ENCODE peak calls at places on chromosomes 12 and 14, in six cellular contexts. I is AG10803, R is lower lobe of right lung, F is colonic mucosa, K is astrocyte of the cerebellum, W is tibial artery. V is an unnamed sample.
A peak's percentile ranks its signal among the peaks of the same experiment; 100 is the strongest.

GRCh38 chr12:19688489-19688888 is 249.2 kb downstream of the AEBP2 start:
- DNase-seq in F (no peak), I (no peak), W (no peak), R (no peak), K (peak; percentile 45), V (no peak)

GRCh38 chr12:26473291-26473690 is 277.9 kb downstream of the SSPN start:
- DNase-seq in W (no peak), K (no peak), R (no peak), F (no peak), I (no peak), V (no peak)

GRCh38 chr14:91112172-91112571 is 1.7 kb upstream of the DGLUCY start:
- DNase-seq in W (no peak), F (no peak), R (no peak), K (no peak), I (no peak), V (no peak)

GRCh38 chr12:5201554-5202243 is 158.0 kb downstream of the KCNA5 start:
- DNase-seq in K (no peak), I (no peak), W (no peak), F (no peak), R (no peak), V (no peak)

GRCh38 chr12:127548123-127548553 is 718.8 kb upstream of the TMEM132C start:
- DNase-seq in K (peak; percentile 28), R (no peak), W (no peak), F (no peak), I (peak; percentile 87), V (peak; percentile 10)

GRCh38 chr12:95096852-95097251 is 23.4 kb upstream of the NR2C1 start:
- DNase-seq in R (no peak), F (peak; percentile 28), I (peak; percentile 80), K (no peak), W (no peak), V (peak; percentile 80)

GRCh38 chr12:53324113-53324778 is 2.8 kb upstream of the AAAS start:
- DNase-seq in R (peak; percentile 58), W (no peak), F (peak; percentile 38), I (no peak), K (no peak), V (no peak)

GRCh38 chr14:23910081-23910875 is 43.3 kb upstream of the DHRS4 start:
- DNase-seq in R (no peak), K (peak; percentile 18), F (peak; percentile 64), I (peak; percentile 54), W (no peak), V (peak; percentile 54)

GRCh38 chr12:86550222-86551145 is 294.3 kb upstream of the MGAT4C start:
- DNase-seq in R (no peak), K (no peak), I (no peak), W (no peak), F (no peak), V (no peak)

GRCh38 chr12:87152841-87153528 is 876.2 kb downstream of the C12orf50 start:
- DNase-seq in I (no peak), F (no peak), R (no peak), W (no peak), K (no peak), V (no peak)

GRCh38 chr14:77859934-77860570 is 60.1 kb downstream of the ADCK1 start:
- DNase-seq in F (no peak), I (no peak), K (no peak), W (no peak), R (no peak), V (no peak)

GRCh38 chr12:114018669-114019068 is 52.5 kb upstream of the RBM19 start:
- DNase-seq in I (peak; percentile 8), R (no peak), K (no peak), F (no peak), W (no peak), V (peak; percentile 3)

GRCh38 chr12:100069795-100070194 is 72.9 kb downstream of the BLTP3B start:
- DNase-seq in F (no peak), K (no peak), R (no peak), W (no peak), I (no peak), V (peak; percentile 53)

GRCh38 chr12:42473561-42473960 is 116.0 kb downstream of the PRICKLE1 start:
- DNase-seq in F (no peak), R (no peak), K (no peak), I (peak; percentile 30), W (no peak), V (no peak)

GRCh38 chr14:34713681-34714319 is 593 bp downstream of the CFL2 start:
- DNase-seq in I (peak; percentile 81), F (peak; percentile 35), W (peak; percentile 68), K (no peak), R (peak; percentile 61), V (peak; percentile 77)

GRCh38 chr14:45716506-45716905 is 463.5 kb upstream of the MIS18BP1 start:
- DNase-seq in R (no peak), W (no peak), F (no peak), K (no peak), I (no peak), V (no peak)

GRCh38 chr12:120394483-120395367 is 25.8 kb upstream of the MSI1 start:
- DNase-seq in K (no peak), R (peak; percentile 80), F (peak; percentile 71), I (no peak), W (no peak), V (no peak)

GRCh38 chr12:132171293-132171967 is 27.2 kb downstream of the NOC4L start:
- DNase-seq in I (no peak), F (no peak), W (no peak), R (no peak), K (no peak), V (no peak)

GRCh38 chr12:131091976-131092691 is 138.4 kb downstream of the ADGRD1 start:
- DNase-seq in F (no peak), W (peak; percentile 61), K (no peak), R (peak; percentile 30), I (no peak), V (no peak)

GRCh38 chr14:99252940-99253868 is 18.8 kb downstream of the BCL11B start:
- DNase-seq in K (no peak), F (no peak), R (no peak), W (peak; percentile 48), I (no peak), V (no peak)

GRCh38 chr14:77014004-77014604 is 14.4 kb downstream of the IRF2BPL start:
- DNase-seq in I (peak; percentile 61), R (no peak), F (no peak), W (peak; percentile 88), K (no peak), V (peak; percentile 38)

GRCh38 chr12:119178544-119179334 is at the start of gene HSPB8:
- DNase-seq in F (peak; percentile 57), W (peak; percentile 99), K (peak; percentile 38), R (peak; percentile 93), I (peak; percentile 93), V (peak; percentile 94)

GRCh38 chr12:67633708-67634107 is 14.8 kb upstream of the DYRK2 start:
- DNase-seq in F (no peak), K (no peak), R (peak; percentile 63), W (peak; percentile 70), I (no peak), V (no peak)

GRCh38 chr12:113320401-113320800 is 14.5 kb downstream of the SLC8B1 start:
- DNase-seq in W (no peak), F (no peak), I (no peak), K (no peak), R (no peak), V (no peak)

GRCh38 chr14:34982421-34983147 is at the start of gene SRP54:
- DNase-seq in R (peak; percentile 99), F (peak; percentile 100), I (peak; percentile 96), K (peak; percentile 96), W (peak; percentile 99), V (peak; percentile 99)

GRCh38 chr14:96038558-96038919 is 623 bp upstream of the C14orf132 start:
- DNase-seq in F (no peak), W (no peak), I (no peak), K (no peak), R (no peak), V (no peak)

GRCh38 chr12:53551889-53552291 is 44.6 kb upstream of the NPFF start:
- DNase-seq in I (no peak), F (no peak), K (no peak), R (no peak), W (no peak), V (no peak)

DNA sequence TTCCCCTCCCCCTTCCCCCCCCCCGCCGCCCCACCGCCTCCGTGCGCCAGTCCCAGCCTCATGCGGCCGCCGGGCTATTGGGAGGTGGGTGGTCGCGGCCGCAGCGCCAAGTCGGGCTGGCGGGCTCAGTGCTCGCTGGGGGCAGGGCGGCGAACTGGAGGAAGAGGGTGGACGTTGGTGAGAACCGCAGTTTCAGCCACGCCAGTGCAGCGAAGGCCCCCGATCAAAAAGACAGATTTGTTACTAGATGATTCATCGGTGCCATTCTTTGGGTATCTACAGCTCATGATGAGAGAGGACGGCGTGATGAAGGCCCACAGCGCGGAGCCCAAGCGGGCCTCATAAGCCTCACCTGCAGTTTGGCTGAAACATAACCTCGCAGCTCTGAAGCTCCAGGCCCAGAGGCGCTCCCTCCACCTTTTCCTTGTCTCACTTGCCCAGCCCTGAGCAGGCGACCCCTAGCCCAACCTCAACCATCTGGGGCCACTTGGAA is 20.0 kb downstream of the SLC2A3 start:
- DNase-seq in F (no peak), I (no peak), K (no peak), W (no peak), R (no peak), V (peak; percentile 21)
- H3K4me3 ChIP-seq in F (no peak overlapping the region), I (no peak overlapping the region), K (no peak overlapping the region), W (no peak overlapping the region), R (no peak overlapping the region), V (peak overlapping the region; percentile 28)

GRCh38 chr14:69574954-69575295 is 254 bp upstream of the CCDC177 start:
- DNase-seq in F (no peak), R (no peak), K (no peak), W (no peak), I (no peak), V (no peak)
- TF ChIP-seq CTCF in F (no peak), R (no peak), K (no peak), W (peak; percentile 1), I (no peak), V (no peak)

GRCh38 chr12:47757360-47757839 is 1.3 kb downstream of the RAPGEF3 start:
- DNase-seq in I (no peak), R (peak; percentile 41), F (no peak), W (no peak), K (no peak), V (no peak)
- H3K4me3 ChIP-seq in I (peak overlapping the region; percentile 77), R (peak overlapping the region; percentile 68), F (peak overlapping the region; percentile 61), W (peak overlapping the region; percentile 58), K (no peak overlapping the region), V (no peak overlapping the region)

GRCh38 chr14:100644383-100644782 is 57.2 kb upstream of the BEGAIN start:
- DNase-seq in K (no peak), I (no peak), R (no peak), F (no peak), W (no peak), V (no peak)

GRCh38 chr14:100645200-100645985 is 58.2 kb upstream of the BEGAIN start:
- DNase-seq in R (peak; percentile 91), I (peak; percentile 70), K (peak; percentile 72), W (peak; percentile 75), F (peak; percentile 97), V (peak; percentile 81)

GRCh38 chr14:100644784-100645183 is 57.6 kb upstream of the BEGAIN start:
- DNase-seq in K (no peak), R (no peak), W (no peak), I (no peak), F (no peak), V (no peak)

GRCh38 chr14:100648474-100649172 is 61.4 kb upstream of the BEGAIN start:
- DNase-seq in R (no peak), K (no peak), W (no peak), F (peak; percentile 63), I (no peak), V (no peak)

DNA sequence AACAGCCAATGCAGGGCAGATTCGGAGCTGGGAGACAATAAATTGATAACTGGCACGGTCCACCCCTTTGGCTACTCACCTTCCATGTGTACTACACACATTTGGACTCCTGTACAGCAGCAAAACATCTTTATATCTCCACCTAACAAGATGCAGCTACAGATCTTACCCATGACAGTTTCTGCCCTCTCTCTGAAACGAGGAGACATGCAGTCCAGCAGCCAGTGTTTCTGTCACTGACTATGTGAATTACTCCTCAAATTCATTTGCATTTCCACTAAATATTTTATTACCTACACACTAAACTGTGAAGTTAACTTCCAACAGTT is 58.7 kb upstream of the BEGAIN start:
- DNase-seq in I (no peak), F (no peak), R (no peak), K (no peak), W (no peak), V (no peak)
- TF ChIP-seq CTCF in I (no peak), F (peak; percentile 14), R (no peak), K (no peak), W (no peak), V (no peak)

V was measured in fibroblast of villous mesenchyme.